ENCODE peak calls at places on chromosomes 16 and 17, in four cellular contexts. Z is effector memory CD4-positive, alpha-beta T cell; K is GM23248; D is mammary epithelial cell. X is an unnamed sample.

GRCh38 chr17:71022758-71023157 is 853.4 kb downstream of the KCNJ2 start:
- DNase-seq in K (no peak), Z (no peak), D (no peak), X (no peak)

GRCh38 chr17:4953461-4953961 is 2.6 kb downstream of the ENO3 start:
- DNase-seq in Z (no peak), D (no peak), K (peak), X (no peak)

GRCh38 chr17:1598399-1599095 is 30.1 kb downstream of the SLC43A2 start:
- DNase-seq in K (no peak), D (no peak), Z (no peak), X (no peak)

GRCh38 chr16:6081320-6081976 is 983.9 kb upstream of the EEF2KMT start:
- DNase-seq in Z (no peak), D (peak), K (peak), X (peak)

GRCh38 chr17:8608001-8608400 is 22.5 kb downstream of the MYH10 start:
- DNase-seq in Z (no peak), K (no peak), D (no peak), X (no peak)

GRCh38 chr16:2960183-2961010 is 3.7 kb upstream of the KREMEN2 start:
- DNase-seq in K (no peak), Z (no peak), D (no peak), X (no peak)

GRCh38 chr17:17304521-17304985 is 1.4 kb downstream of the NT5M start:
- DNase-seq in D (no peak), Z (no peak), K (no peak), X (no peak)

GRCh38 chr16:87463722-87464690 is 28.8 kb downstream of the ZCCHC14 start:
- DNase-seq in D (no peak), K (peak), Z (peak), X (no peak)

GRCh38 chr17:53127331-53127730 is 695.4 kb upstream of the KIF2B start:
- DNase-seq in Z (no peak), K (no peak), D (no peak), X (no peak)

GRCh38 chr16:23510154-23510914 is at the start of gene GGA2:
- DNase-seq in K (peak), D (peak), Z (peak), X (peak)

GRCh38 chr17:56798916-56799315 is 34.8 kb downstream of the C17orf67 start:
- DNase-seq in D (no peak), K (peak), Z (no peak), X (no peak)

GRCh38 chr16:67541391-67542263 is 13.0 kb downstream of the RIPOR1 start:
- DNase-seq in Z (no peak), K (peak), D (no peak), X (peak)

GRCh38 chr16:19748389-19749110 is 30.5 kb downstream of the IQCK start:
- DNase-seq in D (no peak), Z (no peak), K (peak), X (no peak)

GRCh38 chr16:4599037-4599436 is 15.7 kb downstream of the UBALD1 start:
- DNase-seq in D (no peak), K (no peak), Z (no peak), X (no peak)

GRCh38 chr17:28741358-28742349 is 2.2 kb upstream of the TRAF4 start:
- DNase-seq in K (no peak), D (no peak), Z (no peak), X (no peak)

GRCh38 chr17:49567871-49568694 is 7.6 kb upstream of the NXPH3 start:
- DNase-seq in D (peak), K (peak), Z (peak), X (peak)

GRCh38 chr17:60863892-60864673 is 186.4 kb downstream of the BCAS3 start:
- DNase-seq in D (no peak), K (no peak), Z (no peak), X (no peak)

GRCh38 chr17:60862482-60862881 is 184.8 kb downstream of the BCAS3 start:
- DNase-seq in K (no peak), Z (no peak), D (no peak), X (no peak)

DNA sequence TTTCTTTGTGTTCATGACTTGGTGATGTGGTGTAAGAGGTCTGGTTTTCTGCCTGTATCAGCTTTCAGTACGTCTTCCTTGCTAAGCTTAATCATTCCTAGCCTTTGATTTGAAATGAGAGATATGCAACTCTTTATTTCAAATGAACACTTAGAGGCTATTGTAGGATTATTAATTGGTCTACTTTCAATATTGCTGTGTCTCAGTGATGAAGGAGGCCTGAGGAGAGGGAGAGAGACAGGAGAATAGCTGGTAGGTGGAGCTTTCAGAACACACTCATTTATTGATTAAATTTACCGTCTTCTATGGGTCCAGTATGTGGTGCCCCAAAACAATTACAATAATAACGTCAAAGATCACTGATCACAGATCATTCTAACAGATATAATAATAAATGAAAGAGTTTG is 187.0 kb downstream of the BCAS3 start:
- DNase-seq in K (no peak), D (no peak), Z (no peak), X (no peak)
- H3K27ac ChIP-seq in K (no peak), D (no peak), Z (no peak), X (no peak)

GRCh38 chr17:30534938-30535921 is 58.0 kb downstream of the GOSR1 start:
- DNase-seq in D (no peak), K (no peak), Z (no peak), X (no peak)

GRCh38 chr17:30534298-30534697 is 57.1 kb downstream of the GOSR1 start:
- DNase-seq in Z (no peak), D (no peak), K (no peak), X (no peak)

GRCh38 chr17:30526401-30526800 is 49.2 kb downstream of the GOSR1 start:
- DNase-seq in K (no peak), D (no peak), Z (no peak), X (no peak)

GRCh38 chr17:30532871-30533270 is 55.7 kb downstream of the GOSR1 start:
- DNase-seq in K (no peak), D (no peak), Z (no peak), X (no peak)

GRCh38 chr17:30530346-30531025 is 53.3 kb downstream of the GOSR1 start:
- DNase-seq in D (no peak), K (peak), Z (no peak), X (no peak)
- H3K27ac ChIP-seq in D (no peak), K (peak), Z (no peak), X (no peak)

GRCh38 chr17:36899250-36900129 is 37.8 kb upstream of the LHX1 start:
- DNase-seq in D (no peak), K (peak), Z (no peak), X (no peak)
- H3K27ac ChIP-seq in D (no peak), K (no peak), Z (no peak), X (no peak)

GRCh38 chr17:73192219-73192893 is 499 bp upstream of the COG1 start:
- DNase-seq in Z (peak), D (peak), K (peak), X (peak)
- H3K27ac ChIP-seq in Z (peak), D (peak), K (peak), X (peak)

GRCh38 chr17:19647697-19648474 is 665 bp upstream of the ALDH3A2 start:
- DNase-seq in Z (peak), K (peak), D (peak), X (peak)

GRCh38 chr17:19651461-19652238 is 3.1 kb downstream of the ALDH3A2 start:
- DNase-seq in K (no peak), Z (no peak), D (peak), X (no peak)

GRCh38 chr17:19650826-19651225 is 2.3 kb downstream of the ALDH3A2 start:
- DNase-seq in D (peak), K (peak), Z (no peak), X (no peak)

GRCh38 chr17:19646788-19647696 is 1.5 kb upstream of the ALDH3A2 start:
- DNase-seq in Z (no peak), K (peak), D (peak), X (no peak)

DNA sequence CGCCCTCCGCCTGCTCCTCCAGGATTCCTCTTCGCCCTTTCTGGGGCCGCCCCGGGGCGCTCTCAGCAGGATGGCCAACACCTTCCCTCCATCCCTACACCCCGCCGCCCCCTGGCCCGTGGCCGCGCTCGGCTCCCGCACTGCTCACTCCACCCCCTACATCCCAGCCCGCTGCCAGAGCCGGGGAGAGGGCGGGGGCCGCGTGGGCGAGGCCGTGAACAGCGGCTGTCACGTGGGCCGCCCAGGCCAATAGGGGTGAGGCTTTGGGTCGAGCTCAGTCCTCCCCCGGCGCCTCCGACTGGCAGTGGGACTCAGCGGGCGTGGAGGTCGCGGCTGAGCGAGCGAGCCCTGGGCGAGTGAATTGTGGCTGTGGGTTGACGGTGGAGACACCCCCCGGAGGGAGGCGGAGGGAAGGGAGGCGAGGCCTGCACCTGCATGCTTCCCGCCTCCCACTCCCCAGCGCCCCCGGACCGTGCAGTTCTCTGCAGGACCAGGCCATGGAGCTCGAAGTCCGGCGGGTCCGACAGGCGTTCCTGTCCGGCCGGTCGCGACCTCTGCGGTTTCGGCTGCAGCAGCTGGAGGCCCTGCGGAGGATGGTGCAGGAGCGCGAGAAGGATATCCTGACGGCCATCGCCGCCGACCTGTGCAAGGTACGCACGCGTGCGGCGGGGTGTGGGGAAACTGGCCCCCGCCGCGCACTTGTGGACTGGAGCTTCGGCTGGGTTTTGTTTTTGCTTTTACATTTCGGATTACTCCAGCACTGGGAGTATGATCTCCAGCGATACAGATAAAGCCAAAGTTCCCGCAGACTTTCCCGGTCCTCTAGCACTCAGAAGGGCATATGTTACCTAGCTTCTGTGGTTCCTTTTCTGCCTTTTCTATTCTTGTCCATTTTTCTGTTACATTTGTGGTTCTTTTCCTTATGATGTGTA is at the start of gene ALDH3A2:
- DNase-seq in D (peak), K (peak), Z (peak), X (peak)
- H3K27ac ChIP-seq in D (peak), K (peak), Z (peak), X (peak)

GRCh38 chr17:48542956-48543853 is 1.7 kb downstream of the HOXB2 start:
- DNase-seq in K (peak), Z (peak), D (peak), X (no peak)
- H3K27ac ChIP-seq in K (peak), Z (peak), D (peak), X (no peak)

GRCh38 chr17:6446516-6447100 is 2.4 kb downstream of the PIMREG start:
- DNase-seq in K (no peak), Z (no peak), D (no peak), X (no peak)

GRCh38 chr17:6443692-6444572 is at the start of gene PIMREG:
- DNase-seq in Z (peak), D (peak), K (peak), X (peak)

GRCh38 chr17:6448473-6448872 is 4.2 kb downstream of the PIMREG start:
- DNase-seq in D (no peak), K (no peak), Z (no peak), X (no peak)

GRCh38 chr17:6442775-6443174 is 1.5 kb upstream of the PIMREG start:
- DNase-seq in Z (no peak), K (no peak), D (no peak), X (no peak)

DNA sequence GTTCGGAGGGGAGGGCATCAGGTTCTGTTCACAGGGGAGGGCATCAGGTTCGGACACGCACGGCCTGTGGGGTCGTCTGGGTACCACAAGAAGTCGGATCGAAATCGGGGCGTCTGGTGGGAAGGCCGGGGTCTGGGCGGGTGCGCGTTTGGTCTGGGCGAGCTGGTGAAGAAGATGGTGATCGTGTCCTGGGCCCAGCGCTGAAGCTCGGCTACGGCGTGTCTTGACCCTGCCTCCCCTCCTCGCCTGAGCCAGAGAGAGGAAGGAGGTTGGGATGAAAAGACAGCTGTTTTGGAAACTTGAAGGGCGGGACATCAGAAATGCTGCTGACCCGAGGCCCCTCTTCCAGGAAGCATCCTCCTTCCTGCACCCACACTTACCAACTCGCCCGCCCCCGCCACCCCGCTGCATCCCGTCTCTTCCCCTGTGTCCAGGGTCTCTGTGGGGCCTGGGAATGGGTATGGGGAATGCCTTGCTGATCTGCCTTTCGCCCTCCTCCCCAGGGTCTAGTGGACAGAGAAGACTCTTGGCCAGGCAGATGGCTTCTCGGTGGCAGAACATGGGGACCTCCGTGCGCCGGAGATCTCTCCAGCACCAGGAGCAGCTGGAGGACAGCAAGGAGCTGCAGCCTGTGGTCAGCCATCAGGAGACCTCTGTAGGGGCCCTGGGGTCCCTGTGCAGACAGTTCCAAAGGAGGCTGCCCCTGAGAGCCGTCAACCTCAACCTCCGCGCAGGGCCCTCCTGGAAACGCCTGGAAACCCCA is 499 bp downstream of the PIMREG start:
- DNase-seq in K (peak), Z (no peak), D (no peak), X (no peak)
- H3K27ac ChIP-seq in K (no peak), Z (no peak), D (peak), X (peak)

X was measured in RWPE1.